ENCODE peak calls at places on chromosomes 11 and 22, in eight cellular contexts. Q, Y, D, O, I, G, Z and M are unnamed samples.

GRCh38 chr22:37747090-37747714 is 50.4 kb downstream of the TRIOBP start:
- DNase-seq in Q (no peak), O (no peak), I (peak; percentile 56), G (no peak), D (no peak), Z (no peak), Y (peak; percentile 54), M (no peak)

GRCh38 chr22:35967046-35967397 is 61.6 kb downstream of the RBFOX2 start:
- DNase-seq in Y (no peak), I (no peak), G (no peak), D (no peak), Q (no peak), O (no peak), Z (no peak), M (no peak)

GRCh38 chr11:73797457-73797856 is 9.8 kb downstream of the MRPL48 start:
- DNase-seq in D (no peak), G (no peak), Q (no peak), Z (no peak), O (no peak), I (no peak), Y (no peak), M (no peak)

GRCh38 chr11:74492084-74492483 is 1.4 kb downstream of the LIPT2 start:
- DNase-seq in Z (no peak), Q (no peak), I (no peak), Y (no peak), G (no peak), O (no peak), D (no peak), M (no peak)

GRCh38 chr11:12674571-12674935 is 332 bp downstream of the TEAD1 start:
- DNase-seq in O (peak; percentile 92), G (peak; percentile 38), I (no peak), Q (no peak), D (peak; percentile 31), Y (no peak), Z (no peak), M (no peak)

GRCh38 chr11:116692318-116693106 is 80.3 kb downstream of the BUD13 start:
- DNase-seq in O (no peak), G (no peak), Z (no peak), D (no peak), I (no peak), Q (no peak), Y (no peak), M (no peak)

GRCh38 chr11:2775083-2775625 is 75.4 kb upstream of the KCNQ1OT1 start:
- DNase-seq in D (no peak), I (no peak), Y (no peak), Q (peak; percentile 46), Z (no peak), O (peak; percentile 60), G (peak; percentile 10), M (no peak)

GRCh38 chr11:61488651-61489291 is 19.8 kb upstream of the LRRC10B start:
- DNase-seq in G (peak; percentile 69), Y (peak; percentile 41), D (peak; percentile 77), Q (no peak), I (peak; percentile 32), O (peak; percentile 91), Z (no peak), M (no peak)

GRCh38 chr11:117545706-117546105 is 218.1 kb downstream of the CEP164 start:
- DNase-seq in Q (no peak), Y (no peak), D (no peak), G (no peak), O (no peak), I (no peak), Z (no peak), M (no peak)

GRCh38 chr11:29019960-29020683 is 911.9 kb downstream of the METTL15 start:
- DNase-seq in Q (no peak), I (peak; percentile 21), Z (peak; percentile 29), G (no peak), D (no peak), O (no peak), Y (peak; percentile 61), M (no peak)

GRCh38 chr11:7621090-7621489 is 52.2 kb downstream of the CYB5R2 start:
- DNase-seq in D (no peak), Y (no peak), Z (no peak), O (no peak), I (no peak), G (no peak), Q (no peak), M (no peak)
- H3K4me3 ChIP-seq in D (no peak overlapping the region), Y (no peak overlapping the region), Z (no peak overlapping the region), O (no peak overlapping the region), I (no peak overlapping the region), G (no peak overlapping the region), Q (no peak overlapping the region), M (no peak overlapping the region)

GRCh38 chr11:8321876-8322275 is 58.2 kb upstream of the LMO1 start:
- DNase-seq in D (no peak), O (no peak), Z (no peak), Q (no peak), I (no peak), G (no peak), Y (no peak), M (no peak)

GRCh38 chr11:8323161-8323935 is 59.7 kb upstream of the LMO1 start:
- DNase-seq in Q (no peak), O (peak; percentile 57), I (no peak), G (no peak), Y (no peak), D (no peak), Z (no peak), M (no peak)

GRCh38 chr11:8315463-8315862 is 51.8 kb upstream of the LMO1 start:
- DNase-seq in O (peak; percentile 62), G (no peak), Z (no peak), D (no peak), I (no peak), Q (no peak), Y (no peak), M (no peak)

GRCh38 chr11:8317164-8317563 is 53.5 kb upstream of the LMO1 start:
- DNase-seq in Y (peak; percentile 19), D (no peak), I (no peak), Q (no peak), O (no peak), Z (no peak), G (no peak), M (no peak)

GRCh38 chr11:8318536-8318935 is 54.9 kb upstream of the LMO1 start:
- DNase-seq in Q (no peak), Z (no peak), I (no peak), Y (no peak), D (no peak), O (no peak), G (no peak), M (no peak)
- TF ChIP-seq CTCF in Q (no peak), Z (peak; percentile 55), I (peak; percentile 37), Y (no peak), D (no peak), O (no peak), G (no peak), M (peak; percentile 39)

DNA sequence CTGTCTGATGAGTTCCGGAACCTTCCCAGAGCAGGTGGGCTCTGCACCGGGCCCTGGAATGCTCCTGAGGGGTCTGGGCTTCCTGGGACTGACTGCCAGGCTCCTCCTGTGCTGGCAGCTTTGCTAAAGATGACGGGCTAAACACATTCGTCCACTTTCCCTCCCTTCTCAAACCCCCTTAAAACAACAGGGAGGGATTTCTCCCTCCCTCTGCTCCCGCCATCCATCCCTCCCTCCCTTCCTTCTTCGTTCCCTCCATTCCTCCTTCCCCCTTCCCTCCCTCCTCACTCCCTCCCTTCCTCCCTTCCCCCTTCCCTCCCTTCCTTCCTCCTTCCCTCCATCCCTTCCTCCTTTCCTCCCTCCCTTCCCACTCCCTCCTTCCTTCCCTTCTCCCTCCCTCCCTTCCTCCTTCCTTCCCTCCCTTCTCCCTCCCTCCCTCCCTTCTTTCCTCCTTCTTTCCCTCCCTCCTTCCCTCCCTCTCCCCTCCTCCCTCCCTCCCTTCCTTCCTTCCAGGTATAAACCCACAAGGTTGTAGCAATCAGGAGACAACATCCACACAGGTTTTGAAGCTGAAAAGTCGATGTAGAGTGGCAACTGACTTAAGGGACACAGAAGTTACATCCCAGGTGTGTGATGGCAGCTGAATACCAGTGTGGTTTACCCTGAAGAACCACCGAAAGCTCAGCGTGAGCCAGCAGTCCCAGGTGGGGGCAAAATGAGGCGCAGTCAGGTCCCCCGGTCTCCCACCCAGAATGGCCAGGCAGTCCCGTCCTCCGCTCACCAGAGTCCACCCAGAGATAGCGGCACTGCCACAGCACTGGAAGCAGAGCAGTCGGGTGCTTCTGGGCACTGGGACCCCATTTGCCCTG is 18.7 kb upstream of the MGAT3 start:
- DNase-seq in O (peak; percentile 50), I (no peak), Z (no peak), G (no peak), Q (no peak), D (peak; percentile 47), Y (no peak), M (no peak)
- H3K4me3 ChIP-seq in O (peak overlapping the region; percentile 60), I (no peak overlapping the region), Z (no peak overlapping the region), G (no peak overlapping the region), Q (peak overlapping the region; percentile 40), D (peak overlapping the region; percentile 10), Y (no peak overlapping the region), M (no peak overlapping the region)

GRCh38 chr11:17865765-17866428 is 131.3 kb downstream of the KCNC1 start:
- DNase-seq in G (no peak), Q (no peak), Z (no peak), D (no peak), O (no peak), Y (peak; percentile 8), I (peak; percentile 49), M (no peak)

GRCh38 chr11:17867346-17867745 is 132.8 kb downstream of the KCNC1 start:
- DNase-seq in I (no peak), D (no peak), Y (no peak), Z (no peak), O (no peak), Q (no peak), G (no peak), M (no peak)

GRCh38 chr11:17859552-17859951 is 125.0 kb downstream of the KCNC1 start:
- DNase-seq in G (no peak), D (no peak), Q (no peak), Z (no peak), O (no peak), I (no peak), Y (no peak), M (no peak)

GRCh38 chr11:17861036-17861755 is 126.6 kb downstream of the KCNC1 start:
- DNase-seq in Z (no peak), I (no peak), Q (no peak), D (no peak), O (no peak), Y (no peak), G (no peak), M (no peak)

GRCh38 chr11:17864478-17864941 is 129.9 kb downstream of the KCNC1 start:
- DNase-seq in O (no peak), D (peak; percentile 18), Z (no peak), Q (no peak), Y (no peak), G (no peak), I (peak; percentile 23), M (no peak)
- TF ChIP-seq CTCF in O (peak; percentile 28), D (peak; percentile 28), Z (peak; percentile 76), Q (no peak), Y (peak; percentile 61), G (no peak), I (peak; percentile 77), M (peak; percentile 72)

GRCh38 chr11:108111126-108111525 is 10.2 kb upstream of the ACAT1 start:
- DNase-seq in Q (no peak), G (no peak), O (no peak), D (no peak), Z (no peak), I (no peak), Y (no peak), M (no peak)
- H3K4me3 ChIP-seq in Q (no peak overlapping the region), G (no peak overlapping the region), O (no peak overlapping the region), D (no peak overlapping the region), Z (no peak overlapping the region), I (no peak overlapping the region), Y (no peak overlapping the region), M (no peak overlapping the region)

GRCh38 chr11:1113405-1114201 is 38.9 kb downstream of the MUC2 start:
- DNase-seq in O (peak; percentile 72), Z (no peak), Q (peak; percentile 67), I (no peak), Y (no peak), G (no peak), D (no peak), M (no peak)
- TF ChIP-seq CTCF in O (no peak), Z (no peak), Q (no peak), I (no peak), Y (no peak), G (no peak), D (no peak), M (no peak)